ENCODE peak calls at places on chromosomes 11 and 22, in seven cellular contexts. Q is GM23338, B is suprapubic skin, P is sigmoid colon, D is HCT116, Z is GM12878, L is esophagus muscularis mucosa. O is an unnamed sample.
A peak's percentile ranks its signal among the peaks of the same experiment; 100 is the strongest.

GRCh38 chr22:19059481-19060278 is 62.5 kb downstream of the DGCR2 start:
- DNase-seq in L (no peak), B (peak; percentile 44), P (peak; percentile 58), Q (no peak), Z (no peak), D (no peak), O (no peak)

GRCh38 chr11:127044535-127044934 is 44.0 kb upstream of the KIRREL3 start:
- DNase-seq in Z (no peak), Q (no peak), L (no peak), D (no peak), P (no peak), B (no peak), O (no peak)

GRCh38 chr11:10575346-10575745 is 6.9 kb upstream of the LYVE1 start:
- DNase-seq in Z (no peak), D (no peak), B (no peak), P (no peak), Q (no peak), L (no peak), O (no peak)

GRCh38 chr22:29310863-29311339 is 4.5 kb downstream of the GAS2L1 start:
- DNase-seq in D (peak; percentile 75), Q (peak; percentile 82), B (peak; percentile 99), L (peak; percentile 99), Z (no peak), P (peak; percentile 98), O (peak; percentile 86)

GRCh38 chr11:33733978-33734377 is 2.2 kb downstream of the CD59 start:
- DNase-seq in L (no peak), Q (no peak), Z (no peak), B (no peak), D (no peak), P (no peak), O (no peak)

GRCh38 chr11:19557720-19558140 is 154.9 kb upstream of the NAV2 start:
- DNase-seq in P (peak; percentile 91), B (peak; percentile 87), D (peak; percentile 61), L (no peak), Q (peak; percentile 96), Z (no peak), O (peak; percentile 24)

GRCh38 chr11:95922099-95922498 is 1.8 kb downstream of the MTMR2 start:
- DNase-seq in L (no peak), P (no peak), D (no peak), Z (no peak), B (no peak), Q (no peak), O (peak; percentile 14)

GRCh38 chr11:6911946-6912345 is 8.9 kb upstream of the OR2D3 start:
- DNase-seq in Q (no peak), D (no peak), B (no peak), L (no peak), P (no peak), Z (no peak), O (no peak)

GRCh38 chr11:77175869-77176539 is 48.0 kb downstream of the MYO7A start:
- DNase-seq in Z (no peak), P (peak; percentile 80), D (no peak), L (no peak), B (no peak), Q (peak; percentile 72), O (peak; percentile 90)

GRCh38 chr11:107508201-107508857 is 50.7 kb upstream of the CWF19L2 start:
- DNase-seq in D (no peak), Q (no peak), B (no peak), Z (no peak), L (no peak), P (no peak), O (no peak)

GRCh38 chr11:69144719-69145365 is 10.9 kb upstream of the SMIM38 start:
- DNase-seq in Q (no peak), D (no peak), B (no peak), P (no peak), L (no peak), Z (no peak), O (no peak)

GRCh38 chr11:68269414-68270081 is 2.2 kb downstream of the C11orf24 start:
- DNase-seq in L (no peak), Q (no peak), Z (no peak), B (peak; percentile 31), D (no peak), P (no peak), O (no peak)

GRCh38 chr22:42678894-42679293 is 29.7 kb upstream of the CYB5R3 start:
- DNase-seq in B (no peak), P (no peak), Q (no peak), D (no peak), L (no peak), Z (no peak), O (no peak)

GRCh38 chr22:29871684-29872083 is 11.3 kb upstream of the MTMR3 start:
- DNase-seq in Q (peak; percentile 19), D (no peak), P (no peak), Z (no peak), B (no peak), L (no peak), O (no peak)

GRCh38 chr11:95917188-95918036 is 6.5 kb downstream of the MTMR2 start:
- DNase-seq in B (no peak), Z (no peak), P (no peak), L (no peak), Q (no peak), D (no peak), O (no peak)

GRCh38 chr11:118076754-118077281 is at the start of gene TMPRSS4:
- DNase-seq in L (no peak), B (no peak), Q (peak; percentile 79), Z (no peak), P (no peak), D (peak; percentile 61), O (no peak)

GRCh38 chr11:46381836-46382643 is 571 bp downstream of the MDK start:
- DNase-seq in Z (no peak), L (no peak), B (peak; percentile 63), Q (peak; percentile 63), D (no peak), P (peak; percentile 68), O (no peak)

GRCh38 chr11:105490333-105490732 is 119.5 kb upstream of the GRIA4 start:
- DNase-seq in Q (no peak), L (no peak), B (no peak), D (no peak), P (no peak), Z (no peak), O (no peak)

GRCh38 chr11:119028346-119029068 is 2.2 kb downstream of the SLC37A4 start:
- DNase-seq in Q (no peak), D (no peak), L (no peak), P (no peak), Z (no peak), B (no peak), O (no peak)

GRCh38 chr22:46081036-46081830 is 69.1 kb upstream of the PPARA start:
- DNase-seq in L (no peak), Q (no peak), D (no peak), P (peak; percentile 76), Z (no peak), B (peak; percentile 65), O (no peak)

GRCh38 chr11:63491614-63492372 is 826 bp upstream of the PLAAT5 start:
- DNase-seq in B (no peak), L (no peak), D (no peak), Q (peak; percentile 25), Z (no peak), P (no peak), O (peak; percentile 52)

GRCh38 chr11:11284481-11284880 is 68.6 kb downstream of the CSNK2A3 start:
- DNase-seq in D (no peak), Z (no peak), L (no peak), B (no peak), Q (no peak), P (peak; percentile 4), O (no peak)

GRCh38 chr11:58965246-58965985 is 26.1 kb downstream of the GLYATL1 start:
- DNase-seq in L (no peak), Z (no peak), P (no peak), B (no peak), D (no peak), Q (no peak), O (no peak)

GRCh38 chr22:39530692-39531331 is 1.7 kb downstream of the RPS19BP1 start:
- DNase-seq in B (no peak), Z (no peak), L (no peak), D (no peak), P (no peak), Q (peak; percentile 89), O (peak; percentile 73)

GRCh38 chr22:39528681-39529486 is 3.7 kb downstream of the RPS19BP1 start:
- DNase-seq in P (peak; percentile 96), D (peak; percentile 88), Z (peak; percentile 73), B (peak; percentile 95), L (peak; percentile 97), Q (peak; percentile 96), O (peak; percentile 85)

GRCh38 chr22:39528080-39528661 is 4.4 kb downstream of the RPS19BP1 start:
- DNase-seq in Z (no peak), D (no peak), P (no peak), L (no peak), B (no peak), Q (no peak), O (no peak)

GRCh38 chr22:39529487-39529851 is 3.1 kb downstream of the RPS19BP1 start:
- DNase-seq in L (no peak), P (no peak), D (no peak), B (no peak), Q (no peak), Z (no peak), O (no peak)

GRCh38 chr22:39530136-39530535 is 2.4 kb downstream of the RPS19BP1 start:
- DNase-seq in Z (no peak), L (no peak), Q (no peak), D (no peak), B (no peak), P (no peak), O (no peak)
- H3K4me3 ChIP-seq in Z (peak overlapping the region; percentile 99), L (no peak overlapping the region), Q (no peak overlapping the region), D (no peak overlapping the region), B (no peak overlapping the region), P (no peak overlapping the region), O (no peak overlapping the region)

GRCh38 chr22:48106715-48107259 is 1344.3 kb downstream of the TBC1D22A start:
- DNase-seq in P (no peak), Q (no peak), Z (no peak), B (no peak), L (peak; percentile 83), D (no peak), O (no peak)
- TF ChIP-seq POLR2AphosphoS5 in P (no peak), Q (no peak), Z (no peak), B (no peak), L (no peak), D (no peak), O (no peak)

DNA sequence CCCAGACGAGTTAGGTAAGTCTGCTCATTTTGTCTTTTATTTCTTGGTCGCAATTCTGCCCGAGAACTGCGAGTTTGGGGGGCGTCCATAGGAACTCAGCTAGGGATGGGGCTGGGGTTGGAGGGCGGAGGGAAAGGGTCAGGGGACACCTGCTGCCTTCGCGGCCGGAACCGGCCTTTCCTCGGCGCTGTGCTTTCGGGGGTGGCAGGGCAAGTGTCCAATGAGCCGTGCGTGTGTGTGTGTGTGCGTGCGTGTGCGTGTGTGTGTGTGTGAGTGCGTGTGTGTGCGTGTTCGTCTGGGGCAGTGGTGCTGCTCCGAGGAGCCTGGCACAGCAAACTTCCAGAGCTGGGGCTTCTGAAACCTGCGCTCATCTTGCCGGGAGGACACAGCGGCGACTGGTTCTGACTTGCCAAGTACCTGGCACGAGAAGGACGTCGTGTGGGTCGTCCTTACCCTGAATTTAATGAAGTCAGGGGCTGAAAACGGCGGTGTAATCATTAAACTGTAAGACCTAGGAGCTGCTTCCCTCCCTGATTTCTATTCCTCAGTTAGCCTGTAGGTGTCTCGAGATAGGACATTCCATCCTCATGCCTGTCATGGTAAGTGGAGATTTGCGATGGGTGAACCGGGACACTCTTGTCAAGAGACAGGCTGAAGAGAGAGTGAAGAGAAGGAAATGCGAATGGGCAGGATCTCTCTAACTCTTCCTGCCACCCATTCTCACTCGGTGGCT is 27.0 kb upstream of the AMOTL1 start:
- DNase-seq in D (peak; percentile 48), P (peak; percentile 74), B (no peak), L (no peak), Z (no peak), Q (peak; percentile 87), O (no peak)
- H3K4me3 ChIP-seq in D (no peak overlapping the region), P (peak overlapping the region; percentile 54), B (peak overlapping the region; percentile 62), L (peak overlapping the region; percentile 68), Z (no peak overlapping the region), Q (peak overlapping the region; percentile 82), O (peak overlapping the region; percentile 38)

GRCh38 chr11:133064152-133064877 is 468.0 kb downstream of the OPCML start:
- DNase-seq in P (peak; percentile 76), Q (peak; percentile 94), L (peak; percentile 93), Z (no peak), D (no peak), B (peak; percentile 80), O (peak; percentile 16)
- TF ChIP-seq POLR2AphosphoS5 in P (no peak), Q (peak; percentile 66), L (peak; percentile 50), Z (no peak), D (no peak), B (peak; percentile 14), O (no peak)

O was measured in HL-60.